ENCODE peak calls at places on chromosomes 3 and 15, in ten cellular contexts. C, O, X, D, V, Y, F, J, B and Z are unnamed samples.

GRCh38 chr15:79463781-79464270 is 31.7 kb downstream of the MINAR1 start:
- DNase-seq in B (no peak), D (no peak), F (no peak), C (no peak), J (no peak), V (no peak), X (no peak), Y (no peak), O (no peak), Z (no peak)

GRCh38 chr3:52349131-52349530 is 33.0 kb downstream of the DNAH1 start:
- DNase-seq in J (no peak), V (no peak), C (no peak), B (no peak), F (no peak), X (no peak), Y (no peak), O (no peak), D (no peak), Z (no peak)

GRCh38 chr15:80929225-80929624 is 60.4 kb downstream of the MESD start:
- DNase-seq in B (no peak), X (peak), C (no peak), O (no peak), Y (no peak), V (no peak), J (no peak), D (no peak), F (no peak), Z (no peak)

GRCh38 chr3:7432610-7433009 is 571.7 kb downstream of the GRM7 start:
- DNase-seq in C (no peak), B (no peak), Y (no peak), X (no peak), F (no peak), J (no peak), V (no peak), O (no peak), D (no peak), Z (no peak)

GRCh38 chr3:159766563-159767185 is 222.0 kb upstream of the IL12A start:
- DNase-seq in C (no peak), F (no peak), B (no peak), X (peak), V (no peak), Y (no peak), D (no peak), O (no peak), J (peak), Z (peak)

GRCh38 chr3:19937459-19938362 is 3.7 kb upstream of the EFHB start:
- DNase-seq in O (no peak), D (no peak), Y (no peak), F (no peak), B (no peak), C (no peak), J (no peak), X (no peak), V (no peak), Z (no peak)

GRCh38 chr3:4722103-4722502 is 229.0 kb downstream of the ITPR1 start:
- DNase-seq in F (peak), V (peak), D (no peak), B (peak), X (peak), O (peak), C (no peak), J (peak), Y (peak), Z (peak)

GRCh38 chr3:362939-363338 is 166.4 kb downstream of the CHL1 start:
- DNase-seq in F (no peak), X (no peak), C (no peak), D (no peak), V (no peak), O (no peak), B (no peak), J (no peak), Y (no peak), Z (no peak)

GRCh38 chr15:83118291-83118827 is 10.9 kb downstream of the TM6SF1 start:
- DNase-seq in V (no peak), C (no peak), D (no peak), F (no peak), O (no peak), B (no peak), J (no peak), Y (no peak), X (no peak), Z (no peak)

GRCh38 chr3:184766555-184767261 is 45.3 kb upstream of the VPS8 start:
- DNase-seq in V (no peak), F (no peak), O (no peak), D (no peak), J (peak), Y (no peak), C (no peak), X (no peak), B (no peak), Z (peak)

GRCh38 chr15:87851497-87851896 is 405.0 kb downstream of the NTRK3 start:
- DNase-seq in D (no peak), O (no peak), C (no peak), X (no peak), J (no peak), B (no peak), Y (no peak), V (no peak), F (no peak), Z (no peak)

GRCh38 chr3:190019840-190020239 is 100.9 kb downstream of the P3H2 start:
- DNase-seq in X (no peak), J (no peak), D (no peak), F (no peak), V (no peak), C (no peak), O (no peak), B (no peak), Y (no peak), Z (no peak)

GRCh38 chr3:32640939-32641725 is 43.9 kb upstream of the CNOT10 start:
- DNase-seq in X (peak), O (no peak), F (no peak), D (no peak), B (no peak), J (peak), C (peak), V (no peak), Y (no peak), Z (no peak)

GRCh38 chr3:148528024-148528423 is 169.7 kb upstream of the AGTR1 start:
- DNase-seq in F (no peak), Y (no peak), C (no peak), O (no peak), V (no peak), D (no peak), X (no peak), J (no peak), B (no peak), Z (no peak)

GRCh38 chr3:171328419-171329082 is 131.7 kb downstream of the TNIK start:
- DNase-seq in X (no peak), Y (no peak), C (no peak), O (peak), D (peak), B (no peak), F (peak), V (peak), J (peak), Z (peak)

GRCh38 chr15:80343610-80344009 is 60.6 kb upstream of the ARNT2 start:
- DNase-seq in J (peak), Y (no peak), B (no peak), X (peak), F (peak), O (no peak), V (peak), C (no peak), D (no peak), Z (no peak)

GRCh38 chr3:40109641-40110490 is 199.6 kb upstream of the EIF1B start:
- DNase-seq in D (no peak), V (no peak), C (no peak), Y (no peak), F (no peak), X (no peak), B (no peak), O (no peak), J (peak), Z (no peak)

GRCh38 chr3:151112731-151113130 is 27.3 kb downstream of the MED12L start:
- DNase-seq in C (no peak), F (no peak), B (no peak), X (no peak), D (no peak), O (no peak), J (no peak), Y (no peak), V (no peak), Z (no peak)

GRCh38 chr3:80785875-80786274 is 975.6 kb downstream of the GBE1 start:
- DNase-seq in V (no peak), F (no peak), B (no peak), O (no peak), C (no peak), J (no peak), X (no peak), Y (no peak), D (no peak), Z (no peak)

GRCh38 chr15:85443593-85444328 is 63.4 kb downstream of the AKAP13 start:
- DNase-seq in O (peak), J (peak), D (no peak), Y (no peak), B (no peak), X (peak), C (no peak), F (peak), V (no peak), Z (peak)

GRCh38 chr15:75903331-75904240 is at the start of gene FBXO22:
- DNase-seq in V (peak), Y (peak), C (peak), F (peak), J (peak), X (peak), D (peak), B (peak), O (peak), Z (peak)

GRCh38 chr15:78629716-78630065 is 8.9 kb upstream of the CHRNA3 start:
- DNase-seq in B (no peak), Y (no peak), J (no peak), C (no peak), V (peak), F (no peak), X (no peak), D (no peak), O (no peak), Z (no peak)

GRCh38 chr15:63124506-63124905 is 2.8 kb downstream of the LACTB start:
- DNase-seq in Y (no peak), J (no peak), X (no peak), F (no peak), C (no peak), B (no peak), O (no peak), V (no peak), D (no peak), Z (no peak)

GRCh38 chr15:65789105-65789504 is 3.0 kb downstream of the DENND4A start:
- DNase-seq in V (no peak), O (no peak), C (no peak), X (no peak), B (no peak), D (no peak), F (no peak), Y (no peak), J (no peak), Z (no peak)

GRCh38 chr3:118909751-118910150 is 124.9 kb downstream of the IGSF11 start:
- DNase-seq in O (no peak), X (no peak), F (no peak), D (no peak), C (no peak), J (no peak), Y (no peak), V (no peak), B (no peak), Z (no peak)

GRCh38 chr3:133301194-133301593 is 98.7 kb upstream of the BFSP2 start:
- DNase-seq in Y (no peak), B (no peak), D (no peak), X (peak), V (no peak), J (no peak), F (no peak), O (no peak), C (no peak), Z (peak)

GRCh38 chr3:146374146-146374545 is 95.2 kb downstream of the PLSCR2 start:
- DNase-seq in V (no peak), F (no peak), Y (no peak), C (no peak), O (no peak), X (no peak), D (no peak), J (no peak), B (no peak), Z (no peak)

GRCh38 chr3:31962801-31963205 is 18.3 kb downstream of the OSBPL10 start:
- DNase-seq in F (no peak), O (no peak), D (no peak), Y (no peak), J (no peak), V (no peak), X (no peak), B (no peak), C (no peak), Z (no peak)

GRCh38 chr3:142947352-142947751 is 16.1 kb downstream of the PAQR9 start:
- DNase-seq in O (no peak), Y (no peak), V (peak), B (no peak), X (no peak), C (no peak), D (no peak), J (peak), F (no peak), Z (no peak)

GRCh38 chr15:81054236-81054635 is 53.5 kb downstream of the TLNRD1 start:
- DNase-seq in C (no peak), J (no peak), B (no peak), X (no peak), V (no peak), O (no peak), Y (no peak), D (no peak), F (no peak), Z (no peak)

GRCh38 chr3:51709675-51710074 is 2.8 kb downstream of the GRM2 start:
- DNase-seq in D (no peak), C (no peak), J (no peak), O (no peak), Y (no peak), X (no peak), F (no peak), V (no peak), B (no peak), Z (no peak)

GRCh38 chr15:80958818-80959495 is 30.7 kb downstream of the MESD start:
- DNase-seq in D (no peak), J (no peak), V (no peak), X (no peak), F (no peak), C (no peak), O (no peak), B (no peak), Y (no peak), Z (no peak)

GRCh38 chr3:160671231-160671630 is 5.7 kb upstream of the ARL14 start:
- DNase-seq in J (no peak), Y (peak), V (no peak), F (no peak), O (no peak), X (no peak), D (no peak), B (no peak), C (no peak), Z (no peak)

GRCh38 chr3:179016979-179017670 is 54.5 kb downstream of the ZMAT3 start:
- DNase-seq in V (no peak), B (no peak), C (no peak), F (no peak), J (no peak), Y (no peak), D (no peak), X (no peak), O (no peak), Z (peak)

GRCh38 chr3:184982058-184982457 is 170.1 kb downstream of the VPS8 start:
- DNase-seq in V (no peak), C (no peak), B (no peak), O (no peak), X (no peak), F (no peak), Y (no peak), J (peak), D (no peak), Z (no peak)

GRCh38 chr15:70956596-70956995 is 64.0 kb downstream of the LRRC49 start:
- DNase-seq in D (no peak), Y (no peak), J (no peak), C (no peak), V (no peak), F (no peak), O (no peak), B (no peak), X (no peak), Z (no peak)

GRCh38 chr3:17028363-17028762 is 143.6 kb downstream of the PLCL2 start:
- DNase-seq in V (no peak), O (no peak), X (no peak), C (no peak), D (no peak), F (no peak), Y (no peak), J (no peak), B (no peak), Z (no peak)